ENCODE peak calls at places on chromosomes 3 and 15, in four cellular contexts. One of them, this sample, is unnamed. For H3K4me1, the result is how much of the 10 kb centered on the place peaks cover.

GRCh38 chr3:172201990-172202318 is 162.6 kb downstream of the FNDC3B start:
- DNase-seq in mesendoderm: peak
- DNase-seq in mucosa of descending colon: no peak
- DNase-seq in GM23338: no peak
- DNase-seq in this sample: no peak

GRCh38 chr3:52503788-52504424 is 8.8 kb downstream of the STAB1 start:
- DNase-seq in mesendoderm: no peak
- DNase-seq in mucosa of descending colon: no peak
- DNase-seq in GM23338: no peak
- DNase-seq in this sample: no peak

GRCh38 chr3:82100378-82100777 is 338.9 kb upstream of the GBE1 start:
- DNase-seq in mesendoderm: peak
- DNase-seq in mucosa of descending colon: no peak
- DNase-seq in GM23338: peak
- DNase-seq in this sample: peak

GRCh38 chr15:98174286-98174685 is 213.8 kb downstream of the ARRDC4 start:
- DNase-seq in mesendoderm: peak
- DNase-seq in mucosa of descending colon: peak
- DNase-seq in GM23338: peak
- DNase-seq in this sample: no peak

GRCh38 chr3:125684199-125684598 is 88.9 kb upstream of the OSBPL11 start:
- DNase-seq in mesendoderm: peak
- DNase-seq in mucosa of descending colon: no peak
- DNase-seq in GM23338: peak
- DNase-seq in this sample: peak

GRCh38 chr15:29687939-29688884 is 134.1 kb downstream of the TJP1 start:
- DNase-seq in mesendoderm: no peak
- DNase-seq in mucosa of descending colon: peak
- DNase-seq in GM23338: no peak
- DNase-seq in this sample: no peak

GRCh38 chr15:52653451-52653964 is 25.7 kb downstream of the ATOSA start:
- DNase-seq in mesendoderm: peak
- DNase-seq in mucosa of descending colon: peak
- DNase-seq in GM23338: peak
- DNase-seq in this sample: no peak

GRCh38 chr3:31438742-31439141 is 94.0 kb upstream of the STT3B start:
- DNase-seq in mesendoderm: no peak
- DNase-seq in mucosa of descending colon: no peak
- DNase-seq in GM23338: no peak
- DNase-seq in this sample: no peak

GRCh38 chr3:12822725-12823373 is 18.5 kb downstream of the RPL32 start:
- DNase-seq in mesendoderm: peak
- DNase-seq in mucosa of descending colon: no peak
- DNase-seq in GM23338: no peak
- DNase-seq in this sample: no peak

GRCh38 chr3:54999159-54999558 is 71.3 kb upstream of the LRTM1 start:
- DNase-seq in mesendoderm: peak
- DNase-seq in mucosa of descending colon: no peak
- DNase-seq in GM23338: peak
- DNase-seq in this sample: no peak

GRCh38 chr3:124634210-124635168 is 95.8 kb upstream of the UMPS start:
- DNase-seq in mesendoderm: no peak
- DNase-seq in mucosa of descending colon: peak
- DNase-seq in GM23338: peak
- DNase-seq in this sample: no peak

GRCh38 chr3:35931867-35932266 is 292.5 kb downstream of the ARPP21 start:
- DNase-seq in mesendoderm: no peak
- DNase-seq in mucosa of descending colon: no peak
- DNase-seq in GM23338: no peak
- DNase-seq in this sample: no peak

GRCh38 chr3:32399030-32399620 is 7.5 kb downstream of the CMTM7 start:
- DNase-seq in mesendoderm: peak
- DNase-seq in mucosa of descending colon: peak
- DNase-seq in GM23338: peak
- DNase-seq in this sample: no peak

GRCh38 chr3:129261850-129262249 is 12.4 kb downstream of the COPG1 start:
- DNase-seq in mesendoderm: no peak
- DNase-seq in mucosa of descending colon: no peak
- DNase-seq in GM23338: no peak
- DNase-seq in this sample: no peak

GRCh38 chr15:83977992-83978391 is 257.6 kb upstream of the GOLGA6L4 start:
- DNase-seq in mesendoderm: no peak
- DNase-seq in mucosa of descending colon: no peak
- DNase-seq in GM23338: no peak
- DNase-seq in this sample: no peak

GRCh38 chr3:31378226-31378625 is 154.5 kb upstream of the STT3B start:
- DNase-seq in mesendoderm: no peak
- DNase-seq in mucosa of descending colon: no peak
- DNase-seq in GM23338: no peak
- DNase-seq in this sample: no peak

GRCh38 chr3:51819709-51820406 is 40.8 kb upstream of the IQCF6 start:
- DNase-seq in mesendoderm: peak
- DNase-seq in mucosa of descending colon: no peak
- DNase-seq in GM23338: peak
- DNase-seq in this sample: no peak

GRCh38 chr15:61118885-61119284 is 110.2 kb downstream of the RORA start:
- DNase-seq in mesendoderm: peak
- DNase-seq in mucosa of descending colon: no peak
- DNase-seq in GM23338: peak
- DNase-seq in this sample: no peak

GRCh38 chr15:67164811-67165652 is 89.4 kb downstream of the AAGAB start:
- DNase-seq in mesendoderm: peak
- DNase-seq in mucosa of descending colon: no peak
- DNase-seq in GM23338: peak
- DNase-seq in this sample: peak

GRCh38 chr3:105647047-105647446 is 221.8 kb downstream of the CBLB start:
- DNase-seq in mesendoderm: peak
- DNase-seq in mucosa of descending colon: no peak
- DNase-seq in GM23338: no peak
- DNase-seq in this sample: no peak

GRCh38 chr3:195914648-195915473 is 6.5 kb upstream of the TNK2 start:
- DNase-seq in mesendoderm: peak
- DNase-seq in mucosa of descending colon: peak
- DNase-seq in GM23338: peak
- DNase-seq in this sample: peak

GRCh38 chr3:8660271-8660731 is 15.7 kb upstream of the SSUH2 start:
- DNase-seq in mesendoderm: peak
- DNase-seq in mucosa of descending colon: no peak
- DNase-seq in GM23338: no peak
- DNase-seq in this sample: no peak

GRCh38 chr3:50156991-50157493 is 1.9 kb downstream of the SEMA3F start:
- DNase-seq in mesendoderm: no peak
- DNase-seq in mucosa of descending colon: peak
- DNase-seq in GM23338: peak
- DNase-seq in this sample: no peak

GRCh38 chr3:62567097-62568021 is 194.0 kb upstream of the FEZF2 start:
- DNase-seq in mesendoderm: peak
- DNase-seq in mucosa of descending colon: peak
- DNase-seq in GM23338: no peak
- DNase-seq in this sample: peak

GRCh38 chr3:48428088-48428862 is 1.6 kb downstream of the PLXNB1 start:
- DNase-seq in mesendoderm: peak
- DNase-seq in mucosa of descending colon: peak
- DNase-seq in GM23338: peak
- DNase-seq in this sample: peak

GRCh38 chr3:192817053-192817452 is 89.7 kb upstream of the FGF12 start:
- DNase-seq in mesendoderm: no peak
- DNase-seq in mucosa of descending colon: no peak
- DNase-seq in GM23338: no peak
- DNase-seq in this sample: no peak

GRCh38 chr15:97126556-97127233 is 796.2 kb downstream of the NR2F2 start:
- DNase-seq in mesendoderm: peak
- DNase-seq in mucosa of descending colon: no peak
- DNase-seq in GM23338: peak
- DNase-seq in this sample: no peak

GRCh38 chr15:71542836-71543235 is 267.5 kb upstream of the NR2E3 start:
- DNase-seq in mesendoderm: no peak
- DNase-seq in mucosa of descending colon: no peak
- DNase-seq in GM23338: no peak
- DNase-seq in this sample: no peak

GRCh38 chr3:188208751-188209433 is 54.9 kb downstream of the LPP start:
- DNase-seq in mesendoderm: no peak
- DNase-seq in mucosa of descending colon: no peak
- DNase-seq in GM23338: no peak
- DNase-seq in this sample: no peak
- H3K4me1 ChIP-seq in mesendoderm: under half
- H3K4me1 ChIP-seq in mucosa of descending colon: under half
- H3K4me1 ChIP-seq in GM23338: under half
- H3K4me1 ChIP-seq in this sample: under half

GRCh38 chr3:66998075-66998898 is at the start of gene KBTBD8:
- DNase-seq in mesendoderm: peak
- DNase-seq in mucosa of descending colon: peak
- DNase-seq in GM23338: peak
- DNase-seq in this sample: peak

GRCh38 chr3:66998899-66999235 is 760 bp downstream of the KBTBD8 start:
- DNase-seq in mesendoderm: peak
- DNase-seq in mucosa of descending colon: no peak
- DNase-seq in GM23338: no peak
- DNase-seq in this sample: no peak

GRCh38 chr3:66997560-66998074 is 490 bp upstream of the KBTBD8 start:
- DNase-seq in mesendoderm: peak
- DNase-seq in mucosa of descending colon: peak
- DNase-seq in GM23338: no peak
- DNase-seq in this sample: no peak

GRCh38 chr3:67000006-67000405 is 1.9 kb downstream of the KBTBD8 start:
- DNase-seq in mesendoderm: no peak
- DNase-seq in mucosa of descending colon: no peak
- DNase-seq in GM23338: no peak
- DNase-seq in this sample: no peak

GRCh38 chr3:67001086-67001861 is 3.2 kb downstream of the KBTBD8 start:
- DNase-seq in mesendoderm: no peak
- DNase-seq in mucosa of descending colon: no peak
- DNase-seq in GM23338: no peak
- DNase-seq in this sample: no peak
- H3K4me1 ChIP-seq in mesendoderm: under half
- H3K4me1 ChIP-seq in mucosa of descending colon: under half
- H3K4me1 ChIP-seq in GM23338: under half
- H3K4me1 ChIP-seq in this sample: under half

GRCh38 chr15:41966414-41966812 is 5.9 kb downstream of the EHD4 start:
- DNase-seq in mesendoderm: no peak
- DNase-seq in mucosa of descending colon: no peak
- DNase-seq in GM23338: no peak
- DNase-seq in this sample: no peak
- H3K4me1 ChIP-seq in mesendoderm: under half
- H3K4me1 ChIP-seq in mucosa of descending colon: under half
- H3K4me1 ChIP-seq in GM23338: under half
- H3K4me1 ChIP-seq in this sample: under half

GRCh38 chr15:100922192-100923040 is 3.3 kb downstream of the LRRK1 start:
- DNase-seq in mesendoderm: no peak
- DNase-seq in mucosa of descending colon: no peak
- DNase-seq in GM23338: no peak
- DNase-seq in this sample: no peak
- H3K4me1 ChIP-seq in mesendoderm: under half
- H3K4me1 ChIP-seq in mucosa of descending colon: under half
- H3K4me1 ChIP-seq in GM23338: under half
- H3K4me1 ChIP-seq in this sample: under half

DNA sequence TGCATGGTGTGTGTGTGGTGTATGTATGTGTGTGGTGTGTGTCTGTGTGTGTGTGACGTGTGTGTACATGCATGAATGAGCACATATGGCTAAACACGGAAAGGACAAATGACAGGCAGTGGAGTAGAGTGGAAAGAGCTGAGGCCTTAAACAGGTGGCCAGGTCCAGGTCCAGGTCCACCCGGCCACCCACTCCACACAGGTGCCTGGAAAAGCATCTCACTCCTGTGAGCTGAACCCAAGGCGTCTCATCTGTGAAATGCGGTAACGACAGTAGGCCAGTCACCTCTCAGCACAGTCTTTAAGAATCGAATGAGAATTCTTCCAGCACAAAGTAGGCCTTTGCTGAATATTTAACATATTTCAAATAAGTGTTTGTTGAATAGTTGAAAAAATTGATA is 58.7 kb downstream of the ATP10A start:
- DNase-seq in mesendoderm: no peak
- DNase-seq in mucosa of descending colon: no peak
- DNase-seq in GM23338: no peak
- DNase-seq in this sample: no peak
- H3K4me1 ChIP-seq in mesendoderm: under half
- H3K4me1 ChIP-seq in mucosa of descending colon: under half
- H3K4me1 ChIP-seq in GM23338: under half
- H3K4me1 ChIP-seq in this sample: under half

GRCh38 chr15:63891079-63891762 is 57.5 kb upstream of the HERC1 start:
- DNase-seq in mesendoderm: peak
- DNase-seq in mucosa of descending colon: peak
- DNase-seq in GM23338: peak
- DNase-seq in this sample: peak
- H3K4me1 ChIP-seq in mesendoderm: under half
- H3K4me1 ChIP-seq in mucosa of descending colon: under half
- H3K4me1 ChIP-seq in GM23338: under half
- H3K4me1 ChIP-seq in this sample: under half

This sample was measured in right cardiac atrium.